ENCODE peak calls at places on chromosomes 13 and 19, in eight cellular contexts. N is IMR-90; L is lower lobe of right lung; P is PC-9; U is CD8-positive, alpha-beta T cell; V is transverse colon; O is dorsolateral prefrontal cortex; B is thoracic aorta. Z is an unnamed sample.

GRCh38 chr13:50524540-50524939 is 319.0 kb downstream of the DLEU7 start:
- DNase-seq in N (no peak), L (no peak), P (no peak), U (no peak), V (no peak), O (no peak), B (no peak), Z (no peak)

GRCh38 chr13:33582121-33582520 is 235.8 kb upstream of the RFC3 start:
- DNase-seq in N (no peak), L (no peak), P (no peak), U (no peak), V (no peak), O (no peak), B (no peak), Z (no peak)

GRCh38 chr19:6737873-6738725 is 719 bp upstream of the GPR108 start:
- DNase-seq in N (peak), L (peak), P (peak), U (peak), V (peak), O (peak), B (peak), Z (peak)

GRCh38 chr19:48668761-48669160 is 4.1 kb downstream of the NTN5 start:
- DNase-seq in N (no peak), L (no peak), P (no peak), U (no peak), V (no peak), O (no peak), B (no peak), Z (no peak)

GRCh38 chr19:57803594-57804325 is 11.0 kb downstream of the ZNF552 start:
- DNase-seq in N (peak), L (no peak), P (peak), U (no peak), V (peak), O (no peak), B (no peak), Z (no peak)

GRCh38 chr19:18633321-18633720 is 3.5 kb upstream of the KLHL26 start:
- DNase-seq in N (no peak), L (no peak), P (no peak), U (no peak), V (peak), O (no peak), B (no peak), Z (no peak)

GRCh38 chr13:98541211-98541610 is 35.7 kb downstream of the STK24 start:
- DNase-seq in N (no peak), L (no peak), P (no peak), U (no peak), V (no peak), O (no peak), B (no peak), Z (no peak)

GRCh38 chr13:114124921-114125320 is 7.5 kb downstream of the RASA3 start:
- DNase-seq in N (peak), L (no peak), P (no peak), U (no peak), V (no peak), O (no peak), B (no peak), Z (peak)

GRCh38 chr13:112522578-112522977 is 65.4 kb downstream of the TUBGCP3 start:
- DNase-seq in N (peak), L (no peak), P (no peak), U (no peak), V (no peak), O (no peak), B (no peak), Z (no peak)

GRCh38 chr13:39875111-39875510 is 219.6 kb downstream of the COG6 start:
- DNase-seq in N (no peak), L (no peak), P (no peak), U (no peak), V (no peak), O (no peak), B (no peak), Z (no peak)

GRCh38 chr19:34348899-34349487 is 16.0 kb upstream of the GPI start:
- DNase-seq in N (no peak), L (no peak), P (no peak), U (no peak), V (no peak), O (no peak), B (no peak), Z (no peak)

GRCh38 chr13:53254495-53254894 is 225.9 kb downstream of the OLFM4 start:
- DNase-seq in N (no peak), L (no peak), P (no peak), U (no peak), V (no peak), O (no peak), B (no peak), Z (no peak)

GRCh38 chr19:47315125-47315821 is 5.6 kb downstream of the C5AR1 start:
- DNase-seq in N (peak), L (peak), P (peak), U (no peak), V (peak), O (peak), B (peak), Z (no peak)

GRCh38 chr19:53908933-53909415 is at the start of gene CACNG7:
- DNase-seq in N (no peak), L (no peak), P (no peak), U (no peak), V (no peak), O (peak), B (no peak), Z (no peak)

GRCh38 chr13:114134111-114134943 is 1.9 kb upstream of the RASA3 start:
- DNase-seq in N (no peak), L (peak), P (no peak), U (no peak), V (no peak), O (no peak), B (no peak), Z (no peak)

GRCh38 chr19:4713384-4713951 is 10.2 kb downstream of the DPP9 start:
- DNase-seq in N (peak), L (no peak), P (peak), U (no peak), V (peak), O (no peak), B (no peak), Z (no peak)

GRCh38 chr13:34208326-34208725 is 390.4 kb downstream of the RFC3 start:
- DNase-seq in N (peak), L (no peak), P (no peak), U (no peak), V (no peak), O (no peak), B (no peak), Z (no peak)

GRCh38 chr13:37618554-37618953 is 20.0 kb upstream of the POSTN start:
- DNase-seq in N (peak), L (no peak), P (peak), U (no peak), V (no peak), O (no peak), B (no peak), Z (no peak)

GRCh38 chr19:39400997-39401548 is 5.6 kb upstream of the ZFP36 start:
- DNase-seq in N (no peak), L (no peak), P (peak), U (no peak), V (no peak), O (no peak), B (no peak), Z (no peak)

GRCh38 chr13:104315606-104316005 is 1249.4 kb upstream of the SLC10A2 start:
- DNase-seq in N (peak), L (no peak), P (peak), U (no peak), V (no peak), O (no peak), B (no peak), Z (no peak)

GRCh38 chr19:42422576-42423461 is 4.4 kb downstream of the LIPE start:
- DNase-seq in N (no peak), L (no peak), P (peak), U (peak), V (peak), O (peak), B (no peak), Z (peak)

DNA sequence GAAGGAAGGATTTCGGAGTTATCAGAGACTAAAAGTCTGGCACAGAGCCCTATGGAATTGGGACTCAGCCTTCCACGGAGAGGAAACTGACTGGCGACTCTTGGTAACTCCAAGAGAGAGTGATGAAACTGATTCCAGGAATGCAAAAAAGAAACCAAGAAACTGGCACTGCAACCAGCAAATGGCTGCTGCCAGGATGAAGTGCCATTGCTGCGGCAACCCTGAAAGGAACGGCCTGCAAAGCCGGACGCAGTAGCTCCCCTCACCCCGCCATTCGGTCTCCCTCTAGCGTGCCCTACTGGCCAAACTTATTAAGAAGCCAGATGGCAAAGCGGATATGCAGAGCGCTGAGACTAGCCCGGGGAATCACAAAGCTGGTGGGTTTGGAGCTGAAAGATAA is 236.0 kb downstream of the PCDH9 start:
- DNase-seq in N (peak), L (peak), P (no peak), U (no peak), V (peak), O (peak), B (peak), Z (no peak)
- TF ChIP-seq CTCF in N (peak), L (peak), P (no peak), U (no peak), V (peak), O (peak), B (peak), Z (no peak)

GRCh38 chr13:110518150-110518525 is 43.4 kb downstream of the RAB20 start:
- DNase-seq in N (no peak), L (no peak), P (no peak), U (no peak), V (no peak), O (no peak), B (no peak), Z (no peak)
- H3K27ac ChIP-seq in N (no peak), L (no peak), P (no peak), U (no peak), V (peak), O (no peak), B (peak), Z (no peak)

GRCh38 chr13:27535546-27535945 is 84.8 kb downstream of the LNX2 start:
- DNase-seq in N (no peak), L (no peak), P (no peak), U (no peak), V (no peak), O (no peak), B (no peak), Z (no peak)
- TF ChIP-seq CTCF in N (no peak), L (no peak), P (no peak), U (no peak), V (no peak), O (no peak), B (no peak), Z (no peak)

GRCh38 chr13:20415288-20415644 is 110.4 kb downstream of the CRYL1 start:
- DNase-seq in N (no peak), L (no peak), P (no peak), U (no peak), V (no peak), O (no peak), B (no peak), Z (no peak)

GRCh38 chr13:20414475-20415287 is 111.0 kb downstream of the CRYL1 start:
- DNase-seq in N (no peak), L (no peak), P (no peak), U (no peak), V (peak), O (no peak), B (no peak), Z (no peak)

GRCh38 chr13:20416223-20416622 is 109.4 kb downstream of the CRYL1 start:
- DNase-seq in N (no peak), L (no peak), P (no peak), U (no peak), V (no peak), O (no peak), B (no peak), Z (no peak)

GRCh38 chr13:20412761-20413355 is 112.8 kb downstream of the CRYL1 start:
- DNase-seq in N (peak), L (no peak), P (no peak), U (no peak), V (no peak), O (no peak), B (no peak), Z (no peak)

DNA sequence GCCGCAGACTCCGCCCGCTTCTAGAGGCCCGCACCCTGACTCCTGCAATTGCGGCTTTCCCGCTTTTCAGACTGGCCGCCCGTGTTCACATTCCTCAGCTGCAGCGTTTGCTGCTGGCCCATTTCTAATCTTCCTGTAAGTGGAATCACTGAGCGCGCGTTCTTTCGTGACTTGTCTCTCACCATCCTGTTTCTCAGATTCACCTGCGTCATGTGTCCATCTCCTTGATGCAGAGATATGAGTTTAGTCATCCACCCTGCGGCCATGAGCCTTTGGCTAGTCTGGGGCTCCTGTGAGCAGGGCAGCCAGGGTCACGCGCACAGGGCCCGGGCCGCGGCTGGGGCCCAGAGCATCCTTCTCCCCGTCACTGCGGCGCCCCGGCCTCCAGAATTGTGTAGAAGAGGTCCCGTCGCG is 110.0 kb downstream of the CRYL1 start:
- DNase-seq in N (no peak), L (no peak), P (no peak), U (no peak), V (no peak), O (no peak), B (no peak), Z (no peak)
- H3K27ac ChIP-seq in N (no peak), L (no peak), P (no peak), U (no peak), V (no peak), O (no peak), B (peak), Z (no peak)

Z was measured in CD4-positive, alpha-beta T cell.